ENCODE peak calls at places on chromosomes 1 and 21, in six cellular contexts. Z is H54; Q is keratinocyte; V is ELR; T is activated CD4-positive, alpha-beta T cell treated with anti-CD3 and anti-CD28 coated beads, Interleukin-2, amount 10 ng/mL, durations not matched to agents 7 days and 5 days; F is NCI-H510A. D is an unnamed sample.

GRCh38 chr1:13807213-13807612 is 107.2 kb downstream of the PRDM2 start:
- DNase-seq in Q (no peak), V (no peak), Z (no peak), T (peak), F (peak), D (no peak)

GRCh38 chr1:45303582-45304310 is 22.9 kb upstream of the HPDL start:
- DNase-seq in Z (peak), T (peak), V (peak), F (peak), Q (peak), D (peak)

GRCh38 chr21:17334478-17334877 is 178.4 kb upstream of the CXADR start:
- DNase-seq in V (no peak), Z (no peak), Q (no peak), T (no peak), F (no peak), D (no peak)

GRCh38 chr21:42315296-42315891 is at the start of gene TFF3:
- DNase-seq in V (peak), Z (no peak), F (peak), Q (no peak), T (no peak), D (no peak)

GRCh38 chr1:194919146-194919545 is 1689.1 kb downstream of the KCNT2 start:
- DNase-seq in Q (no peak), Z (no peak), T (no peak), V (no peak), F (no peak), D (no peak)

GRCh38 chr1:201480231-201481003 is 11.4 kb upstream of the PHLDA3 start:
- DNase-seq in T (peak), Q (peak), F (peak), Z (no peak), V (peak), D (peak)

GRCh38 chr1:93615201-93616150 is 66.2 kb downstream of the BCAR3 start:
- DNase-seq in F (no peak), V (peak), Z (no peak), T (no peak), Q (no peak), D (no peak)

GRCh38 chr1:12450831-12451559 is 167.0 kb downstream of the DHRS3 start:
- DNase-seq in Z (no peak), V (no peak), Q (no peak), F (no peak), T (no peak), D (no peak)

GRCh38 chr1:181655756-181656155 is 172.4 kb downstream of the CACNA1E start:
- DNase-seq in T (no peak), Q (no peak), F (no peak), V (peak), Z (no peak), D (no peak)

GRCh38 chr1:3598522-3599285 is 12.6 kb downstream of the MEGF6 start:
- DNase-seq in Z (no peak), F (no peak), Q (no peak), T (no peak), V (no peak), D (no peak)

GRCh38 chr1:32919811-32920733 is 18.9 kb upstream of the TMEM54 start:
- DNase-seq in V (peak), Z (no peak), T (no peak), F (no peak), Q (no peak), D (no peak)

GRCh38 chr1:180181048-180181447 is 26.4 kb downstream of the QSOX1 start:
- DNase-seq in Q (no peak), F (peak), T (peak), V (peak), Z (no peak), D (no peak)

GRCh38 chr1:76146184-76146583 is 71.6 kb downstream of the ST6GALNAC3 start:
- DNase-seq in V (no peak), Q (no peak), Z (no peak), T (no peak), F (no peak), D (no peak)

GRCh38 chr1:208466054-208466590 is 221.9 kb upstream of the PLXNA2 start:
- DNase-seq in F (no peak), T (no peak), Q (no peak), V (no peak), Z (no peak), D (no peak)

GRCh38 chr1:203505526-203506189 is 11.7 kb downstream of the OPTC start:
- DNase-seq in Z (no peak), T (no peak), F (no peak), Q (no peak), V (peak), D (no peak)

GRCh38 chr1:82978461-82979324 is 1020.2 kb downstream of the TTLL7 start:
- DNase-seq in Z (no peak), V (no peak), T (no peak), F (no peak), Q (no peak), D (no peak)

GRCh38 chr1:228379666-228380065 is 27.0 kb downstream of the TRIM11 start:
- DNase-seq in T (no peak), F (no peak), Q (no peak), V (no peak), Z (no peak), D (no peak)

GRCh38 chr1:38958967-38959366 is 17.3 kb upstream of the RHBDL2 start:
- DNase-seq in T (no peak), F (no peak), Q (no peak), Z (no peak), V (peak), D (no peak)

D was measured in right lobe of liver.